ENCODE peak calls at places on chromosomes 5 and 9, in ten cellular contexts. G, M, B, Y, J, P, T, U, D and S are unnamed samples.

GRCh38 chr9:93133641-93134017 is 422 bp downstream of the NINJ1 start:
- DNase-seq in P (peak), U (peak), Y (peak), G (peak), D (no peak), B (peak), J (peak), T (no peak), M (peak), S (peak)

GRCh38 chr5:74786851-74787250 is 19.8 kb downstream of the NSA2 start:
- DNase-seq in J (no peak), D (no peak), B (no peak), T (no peak), G (no peak), M (no peak), P (no peak), Y (no peak), U (no peak), S (no peak)

GRCh38 chr5:96172436-96172835 is 210.8 kb upstream of the ELL2 start:
- DNase-seq in G (peak), B (no peak), T (no peak), P (peak), U (no peak), D (no peak), M (no peak), Y (no peak), J (no peak), S (no peak)

GRCh38 chr9:69573666-69574456 is 98.3 kb downstream of the APBA1 start:
- DNase-seq in U (no peak), J (no peak), G (peak), Y (no peak), T (no peak), P (no peak), B (no peak), D (no peak), M (no peak), S (no peak)

GRCh38 chr9:89523948-89524347 is 26.0 kb upstream of the SEMA4D start:
- DNase-seq in T (no peak), M (no peak), G (no peak), D (no peak), Y (no peak), P (no peak), U (no peak), B (no peak), J (no peak), S (no peak)

GRCh38 chr5:177469061-177469628 is 4.3 kb downstream of the DBN1 start:
- DNase-seq in M (no peak), Y (no peak), D (no peak), U (peak), B (peak), T (no peak), P (no peak), J (peak), G (peak), S (peak)

GRCh38 chr9:72203205-72203803 is 54.1 kb downstream of the GDA start:
- DNase-seq in J (no peak), D (peak), Y (no peak), P (peak), B (no peak), T (no peak), M (peak), U (no peak), G (peak), S (peak)

GRCh38 chr5:132753135-132753987 is 6.1 kb downstream of the CCNI2 start:
- DNase-seq in Y (peak), M (peak), J (no peak), U (no peak), T (no peak), B (no peak), D (peak), G (peak), P (no peak), S (peak)

GRCh38 chr9:109919736-109920408 is 139.9 kb downstream of the PALM2AKAP2 start:
- DNase-seq in G (no peak), M (no peak), P (no peak), Y (no peak), T (no peak), J (no peak), D (no peak), B (no peak), U (no peak), S (no peak)

GRCh38 chr9:22044583-22044982 is 35.5 kb upstream of the CDKN2B start:
- DNase-seq in T (no peak), P (peak), B (no peak), J (no peak), U (no peak), Y (no peak), M (no peak), D (no peak), G (peak), S (no peak)

GRCh38 chr9:108056805-108057386 is 567.3 kb upstream of the KLF4 start:
- DNase-seq in T (no peak), B (no peak), Y (no peak), P (peak), D (no peak), M (no peak), U (no peak), J (no peak), G (peak), S (no peak)

GRCh38 chr5:41418220-41419031 is 92.0 kb downstream of the PLCXD3 start:
- DNase-seq in P (no peak), Y (no peak), M (no peak), T (no peak), J (no peak), D (no peak), B (peak), U (no peak), G (peak), S (peak)

GRCh38 chr9:72396247-72397091 is 31.5 kb upstream of the ZFAND5 start:
- DNase-seq in T (no peak), P (no peak), Y (no peak), J (no peak), D (no peak), G (peak), M (peak), B (no peak), U (no peak), S (no peak)

GRCh38 chr5:132049093-132049492 is 11.4 kb upstream of the IL3 start:
- DNase-seq in T (no peak), B (no peak), P (no peak), D (no peak), Y (no peak), M (no peak), U (peak), G (no peak), J (no peak), S (no peak)

GRCh38 chr5:28164568-28164967 is 1126.2 kb upstream of the CDH9 start:
- DNase-seq in J (no peak), Y (no peak), B (no peak), U (no peak), G (no peak), D (no peak), T (no peak), M (no peak), P (no peak), S (no peak)

GRCh38 chr9:95131023-95131943 is 186.2 kb downstream of the FANCC start:
- DNase-seq in T (peak), B (peak), D (peak), J (peak), M (peak), G (peak), U (peak), P (no peak), Y (peak), S (peak)

GRCh38 chr5:15431923-15432322 is 68.1 kb upstream of the FBXL7 start:
- DNase-seq in B (no peak), D (no peak), T (no peak), P (no peak), M (no peak), G (no peak), U (no peak), J (no peak), Y (no peak), S (no peak)

GRCh38 chr5:172640139-172640538 is 924 bp upstream of the NEURL1B start:
- DNase-seq in Y (no peak), D (no peak), T (no peak), G (no peak), P (no peak), J (no peak), B (no peak), U (no peak), M (no peak), S (no peak)

GRCh38 chr5:94385767-94386166 is 232.6 kb downstream of the KIAA0825 start:
- DNase-seq in Y (no peak), M (no peak), D (no peak), J (no peak), P (no peak), U (no peak), G (no peak), B (no peak), T (no peak), S (peak)

GRCh38 chr9:138098116-138098907 is 220.7 kb downstream of the CACNA1B start:
- DNase-seq in T (no peak), J (no peak), Y (peak), P (no peak), U (no peak), B (no peak), M (no peak), D (no peak), G (no peak), S (no peak)

GRCh38 chr5:84628918-84629317 is 244.2 kb upstream of the EDIL3 start:
- DNase-seq in P (no peak), J (no peak), B (no peak), G (no peak), M (no peak), U (no peak), Y (no peak), T (no peak), D (no peak), S (no peak)

GRCh38 chr9:94610181-94610591 is 16.6 kb upstream of the FBP2 start:
- DNase-seq in B (no peak), Y (no peak), D (no peak), P (no peak), T (no peak), J (no peak), U (no peak), G (no peak), M (no peak), S (no peak)

GRCh38 chr5:114010362-114010761 is 351.5 kb upstream of the KCNN2 start:
- DNase-seq in D (no peak), J (no peak), Y (no peak), M (no peak), P (no peak), T (no peak), U (no peak), B (no peak), G (peak), S (no peak)

GRCh38 chr9:93306579-93307091 is 122.7 kb downstream of the WNK2 start:
- DNase-seq in J (no peak), P (no peak), M (no peak), B (no peak), Y (no peak), G (no peak), T (no peak), D (no peak), U (no peak), S (no peak)

GRCh38 chr9:98482248-98482647 is 226.5 kb downstream of the GABBR2 start:
- DNase-seq in Y (no peak), P (peak), J (no peak), D (no peak), B (no peak), U (no peak), G (peak), T (no peak), M (no peak), S (no peak)

GRCh38 chr5:89728750-89729149 is 680.8 kb downstream of the CETN3 start:
- DNase-seq in Y (no peak), J (no peak), M (no peak), P (peak), T (no peak), G (no peak), B (peak), U (no peak), D (peak), S (no peak)

GRCh38 chr5:99866740-99867139 is 668.4 kb upstream of the FAM174A start:
- DNase-seq in B (no peak), Y (no peak), G (no peak), U (no peak), T (no peak), M (no peak), D (no peak), J (no peak), P (no peak), S (no peak)

GRCh38 chr5:180652346-180652745 is 2.9 kb upstream of the FLT4 start:
- DNase-seq in Y (no peak), B (no peak), P (no peak), J (no peak), G (no peak), M (no peak), U (no peak), T (no peak), D (no peak), S (no peak)